ENCODE peak calls at places on chromosomes 5 and 9, in ten cellular contexts. J is PC-3, T is progenitor cell of endocrine pancreas, G is WTC11, D is choroid plexus epithelial cell, X is fibroblast of lung, O is psoas muscle, M is cardiac muscle cell, R is GM10248, N is pancreas. V is an unnamed sample.

GRCh38 chr5:132484386-132484715 is 6.2 kb downstream of the IRF1 start:
- DNase-seq in T (no peak), R (no peak), G (no peak), J (no peak), N (no peak), M (no peak), D (no peak), X (no peak), O (no peak), V (no peak)

GRCh38 chr9:95611354-95611753 is 94.6 kb upstream of the PTCH1 start:
- DNase-seq in T (no peak), R (no peak), X (no peak), N (no peak), J (no peak), D (no peak), G (no peak), O (no peak), M (no peak), V (no peak)

GRCh38 chr9:2000314-2000713 is 14.8 kb upstream of the SMARCA2 start:
- DNase-seq in D (no peak), T (no peak), X (no peak), M (no peak), G (no peak), R (no peak), N (no peak), O (no peak), J (no peak), V (no peak)

GRCh38 chr9:126000731-126001580 is 253.8 kb downstream of the PBX3 start:
- DNase-seq in R (no peak), M (peak; percentile 2), D (no peak), X (no peak), G (no peak), N (no peak), J (no peak), T (no peak), O (no peak), V (no peak)

GRCh38 chr9:34603610-34604231 is 8.2 kb downstream of the RPP25L start:
- DNase-seq in M (peak; percentile 81), N (peak; percentile 61), T (peak; percentile 85), G (peak; percentile 96), J (peak; percentile 84), X (peak; percentile 71), D (peak; percentile 82), O (peak; percentile 82), R (peak; percentile 83), V (no peak)

GRCh38 chr5:128169369-128170017 is 85.9 kb downstream of the SLC12A2 start:
- DNase-seq in T (no peak), R (no peak), M (no peak), N (no peak), G (no peak), X (no peak), D (no peak), O (no peak), J (no peak), V (no peak)

GRCh38 chr5:167710444-167711025 is 580.9 kb upstream of the WWC1 start:
- DNase-seq in N (no peak), D (no peak), J (no peak), G (no peak), T (no peak), X (no peak), M (no peak), R (no peak), O (no peak), V (no peak)

GRCh38 chr5:67133217-67133616 is 63.4 kb downstream of the CD180 start:
- DNase-seq in R (no peak), X (no peak), J (no peak), D (no peak), T (no peak), G (no peak), O (no peak), N (no peak), M (no peak), V (no peak)

GRCh38 chr5:151622367-151623097 is 31.4 kb upstream of the FAT2 start:
- DNase-seq in O (no peak), D (no peak), N (no peak), J (no peak), R (no peak), M (no peak), G (no peak), T (no peak), X (no peak), V (no peak)

GRCh38 chr5:136720674-136721073 is 355.3 kb upstream of the TRPC7 start:
- DNase-seq in T (no peak), N (no peak), D (no peak), X (no peak), J (no peak), R (no peak), M (no peak), G (no peak), O (no peak), V (no peak)

GRCh38 chr9:21153688-21154608 is 12.3 kb upstream of the IFNW1 start:
- DNase-seq in M (peak; percentile 45), D (peak; percentile 39), X (peak; percentile 15), O (no peak), J (peak; percentile 32), R (peak; percentile 40), G (no peak), N (no peak), T (no peak), V (no peak)

GRCh38 chr5:126777257-126777973 is 479 bp downstream of the LMNB1 start:
- DNase-seq in M (peak; percentile 70), G (peak; percentile 60), N (peak; percentile 64), R (no peak), J (peak; percentile 52), T (peak; percentile 33), D (peak; percentile 72), O (peak; percentile 41), X (peak; percentile 62), V (no peak)
- TF ChIP-seq CTCF in M (peak; percentile 18), G (peak; percentile 26), N (no peak), R (peak; percentile 7), J (peak; percentile 15), T (peak; percentile 28), D (peak; percentile 27), O (peak; percentile 15), X (no peak), V (peak; percentile 16)

DNA sequence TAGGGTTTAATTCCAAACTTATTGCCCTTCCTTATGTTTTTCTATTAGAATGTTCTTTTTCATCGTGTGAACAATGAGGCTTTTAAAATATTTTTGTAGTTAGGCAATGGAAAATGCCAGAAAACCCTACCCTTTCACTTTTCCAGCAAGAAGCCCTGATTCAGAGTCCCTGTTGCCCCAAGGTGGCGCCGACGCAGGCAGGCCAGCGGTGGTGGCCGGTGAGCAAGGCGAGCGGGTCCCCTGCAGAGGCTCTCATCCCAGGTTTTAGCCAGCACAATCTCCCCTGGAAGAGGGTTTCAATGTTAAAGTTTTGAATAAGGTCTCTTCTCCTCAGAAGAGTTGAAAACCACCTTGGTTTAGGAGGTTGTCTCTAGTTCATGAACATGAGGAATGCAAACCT is 40.8 kb upstream of the CKMT2 start:
- DNase-seq in D (no peak), O (no peak), N (no peak), J (no peak), G (peak; percentile 35), X (no peak), R (no peak), M (no peak), T (no peak), V (no peak)
- TF ChIP-seq CTCF in D (no peak), O (no peak), N (no peak), J (no peak), G (no peak), X (no peak), R (no peak), M (no peak), T (no peak), V (no peak)

GRCh38 chr9:28956111-28956880 is 1383.0 kb upstream of the C9orf72 start:
- DNase-seq in N (no peak), G (no peak), D (no peak), M (no peak), T (no peak), O (no peak), R (no peak), J (no peak), X (no peak), V (no peak)

GRCh38 chr9:28946648-28947047 is 1373.4 kb upstream of the C9orf72 start:
- DNase-seq in N (no peak), D (no peak), T (no peak), O (no peak), R (no peak), M (no peak), X (no peak), J (peak; percentile 11), G (no peak), V (no peak)

GRCh38 chr9:28951945-28952344 is 1378.7 kb upstream of the C9orf72 start:
- DNase-seq in N (no peak), R (no peak), T (no peak), G (no peak), O (no peak), D (peak; percentile 38), X (no peak), M (no peak), J (peak; percentile 10), V (no peak)
- TF ChIP-seq CTCF in N (no peak), R (peak; percentile 20), T (no peak), G (no peak), O (no peak), D (peak; percentile 67), X (no peak), M (no peak), J (peak; percentile 47), V (no peak)

GRCh38 chr5:23825196-23825595 is 317.8 kb downstream of the PRDM9 start:
- DNase-seq in X (no peak), N (no peak), D (no peak), T (no peak), M (no peak), J (peak; percentile 19), G (no peak), O (no peak), R (no peak), V (no peak)

GRCh38 chr5:23823521-23823920 is 316.1 kb downstream of the PRDM9 start:
- DNase-seq in T (no peak), N (no peak), J (no peak), R (no peak), G (no peak), D (no peak), X (no peak), O (no peak), M (no peak), V (no peak)

GRCh38 chr5:23820764-23821471 is 313.5 kb downstream of the PRDM9 start:
- DNase-seq in M (peak; percentile 29), G (no peak), T (no peak), O (no peak), D (peak; percentile 35), N (no peak), R (no peak), J (peak; percentile 84), X (peak; percentile 50), V (no peak)
- TF ChIP-seq CTCF in M (peak; percentile 32), G (peak; percentile 13), T (peak; percentile 69), O (no peak), D (peak; percentile 33), N (no peak), R (peak; percentile 40), J (peak; percentile 87), X (no peak), V (no peak)

V was measured in AG09309.